ENCODE peak calls at places on chromosomes 11 and 22, in eight cellular contexts. G, V, E, M, O, W, F and D are unnamed samples.

GRCh38 chr22:31726692-31727091 is 23.2 kb downstream of the PRR14L start:
- DNase-seq in E (no peak), V (no peak), G (no peak), F (peak), M (no peak), O (no peak), W (no peak), D (no peak)

GRCh38 chr11:32396991-32397390 is 38.3 kb downstream of the WT1 start:
- DNase-seq in O (no peak), G (peak), E (no peak), F (no peak), M (no peak), V (no peak), W (no peak), D (no peak)

GRCh38 chr11:79902493-79902892 is 461.7 kb upstream of the TENM4 start:
- DNase-seq in W (peak), O (peak), F (no peak), M (no peak), G (peak), E (no peak), V (no peak), D (no peak)

GRCh38 chr22:30208631-30209603 is 37.6 kb downstream of the LIF start:
- DNase-seq in F (no peak), V (peak), M (peak), G (peak), W (no peak), E (peak), O (peak), D (no peak)

GRCh38 chr11:61855939-61856730 is 28.0 kb downstream of the FADS2 start:
- DNase-seq in O (peak), M (no peak), G (no peak), W (no peak), E (no peak), V (no peak), F (no peak), D (no peak)

GRCh38 chr11:61477126-61477525 is 31.4 kb upstream of the LRRC10B start:
- DNase-seq in W (no peak), V (no peak), M (no peak), G (no peak), F (no peak), O (no peak), E (peak), D (peak)

GRCh38 chr22:23394525-23395326 is 185.4 kb downstream of the IGLL1 start:
- DNase-seq in V (no peak), G (no peak), F (no peak), M (no peak), W (no peak), E (no peak), O (no peak), D (no peak)

GRCh38 chr11:77598195-77598594 is 8.4 kb downstream of the AQP11 start:
- DNase-seq in V (no peak), M (no peak), W (no peak), O (no peak), G (no peak), F (no peak), E (no peak), D (no peak)

GRCh38 chr11:14342906-14343305 is 16.1 kb downstream of the RRAS2 start:
- DNase-seq in G (peak), E (peak), M (no peak), F (no peak), O (peak), V (no peak), W (no peak), D (no peak)

GRCh38 chr11:35066783-35067476 is 72.0 kb upstream of the CD44 start:
- DNase-seq in O (no peak), W (no peak), V (no peak), E (no peak), G (no peak), F (no peak), M (no peak), D (no peak)

GRCh38 chr11:69447786-69448185 is 33.7 kb upstream of the LINC01488 start:
- DNase-seq in E (peak), M (peak), G (no peak), W (peak), V (no peak), F (no peak), O (no peak), D (no peak)

GRCh38 chr22:41197808-41198585 is 7.1 kb upstream of the L3MBTL2 start:
- DNase-seq in M (peak), O (no peak), G (peak), F (peak), V (peak), W (no peak), E (peak), D (peak)

GRCh38 chr11:74466916-74467885 is at the start of gene KCNE3:
- DNase-seq in F (no peak), M (peak), W (no peak), O (no peak), G (peak), V (peak), E (peak), D (peak)

GRCh38 chr11:65355013-65355775 is 643 bp downstream of the TIGD3 start:
- DNase-seq in O (no peak), G (no peak), M (no peak), V (peak), E (no peak), F (peak), W (no peak), D (peak)

GRCh38 chr11:43360361-43361032 is 1.8 kb downstream of the TTC17 start:
- DNase-seq in F (no peak), O (peak), G (no peak), W (no peak), M (no peak), E (peak), V (peak), D (no peak)

GRCh38 chr22:26188341-26188740 is 19.1 kb downstream of the SEZ6L start:
- DNase-seq in O (no peak), G (no peak), F (no peak), V (no peak), W (no peak), E (no peak), M (no peak), D (no peak)

GRCh38 chr11:7514099-7514725 is 413 bp downstream of the PPFIBP2 start:
- DNase-seq in F (peak), M (no peak), O (no peak), V (no peak), G (no peak), W (no peak), E (peak), D (peak)

GRCh38 chr11:24664399-24664798 is 167.5 kb downstream of the LUZP2 start:
- DNase-seq in O (no peak), V (no peak), M (no peak), W (no peak), F (no peak), E (no peak), G (no peak), D (no peak)

GRCh38 chr22:47616396-47617020 is 854.1 kb downstream of the TBC1D22A start:
- DNase-seq in G (no peak), W (no peak), F (no peak), E (no peak), V (no peak), M (no peak), O (no peak), D (no peak)

GRCh38 chr11:61811831-61812230 is 5.0 kb downstream of the FADS1 start:
- DNase-seq in F (no peak), E (no peak), V (no peak), O (no peak), M (no peak), W (no peak), G (no peak), D (no peak)

GRCh38 chr11:134752526-134752925 is 340.5 kb upstream of the B3GAT1 start:
- DNase-seq in O (no peak), M (no peak), W (no peak), F (no peak), E (no peak), V (no peak), G (no peak), D (no peak)

GRCh38 chr11:125154380-125155099 is 10.0 kb upstream of the PKNOX2 start:
- DNase-seq in E (no peak), V (no peak), W (no peak), G (no peak), M (no peak), F (no peak), O (no peak), D (no peak)

GRCh38 chr22:43320943-43321900 is 21.9 kb downstream of the SCUBE1 start:
- DNase-seq in F (peak), G (no peak), W (no peak), O (no peak), V (peak), E (no peak), M (no peak), D (no peak)

GRCh38 chr11:1488575-1489180 is 2.1 kb upstream of the MOB2 start:
- DNase-seq in W (no peak), M (no peak), O (no peak), E (no peak), G (no peak), F (no peak), V (no peak), D (no peak)

GRCh38 chr22:39264344-39265116 is 19.7 kb upstream of the PDGFB start:
- DNase-seq in W (no peak), E (no peak), F (no peak), V (no peak), G (no peak), O (no peak), M (no peak), D (no peak)

GRCh38 chr11:86608251-86608799 is 64.1 kb downstream of the ME3 start:
- DNase-seq in O (peak), W (peak), E (peak), F (peak), V (peak), M (peak), G (peak), D (peak)
- H2AFZ ChIP-seq in O (no peak), W (peak), E (peak), F (no peak), V (peak), M (peak), G (no peak), D (no peak)

DNA sequence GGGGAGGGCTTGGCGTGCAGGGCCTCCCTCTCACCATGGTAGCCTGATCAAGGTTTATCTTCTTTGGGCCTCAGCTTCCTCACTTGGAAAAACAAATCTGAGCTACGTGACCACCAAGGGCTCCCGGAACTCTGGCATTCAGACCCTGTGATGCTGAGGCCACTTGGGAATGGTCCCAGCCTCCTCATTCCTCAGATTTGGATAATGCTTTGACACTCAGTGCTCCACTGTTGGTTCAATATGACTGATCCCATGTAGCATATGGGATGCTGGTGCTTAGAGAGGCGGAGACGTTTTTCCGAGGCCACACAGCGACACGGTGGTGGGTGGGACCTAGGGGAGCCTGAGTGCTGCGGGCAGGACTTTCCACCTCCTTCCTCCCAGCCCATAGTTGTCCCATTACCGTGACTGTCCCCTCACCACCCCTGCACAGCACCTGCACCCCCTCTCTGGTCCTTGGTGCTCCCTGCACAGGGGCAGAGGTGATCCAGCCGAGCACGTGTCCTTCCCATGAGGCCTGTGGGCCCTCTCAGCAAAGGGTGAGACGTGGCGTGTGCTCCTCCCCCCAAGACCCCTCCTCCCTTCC is 23.2 kb downstream of the MB start:
- DNase-seq in W (no peak), E (no peak), V (no peak), G (no peak), F (no peak), M (no peak), O (no peak), D (no peak)
- H2AFZ ChIP-seq in W (no peak), E (no peak), V (no peak), G (no peak), F (no peak), M (no peak), O (peak), D (peak)

GRCh38 chr11:105111145-105111944 is 28.2 kb downstream of the CARD18 start:
- DNase-seq in F (no peak), G (no peak), E (no peak), O (no peak), W (no peak), V (no peak), M (no peak), D (no peak)
- H2AFZ ChIP-seq in F (no peak), G (no peak), E (peak), O (peak), W (no peak), V (no peak), M (peak), D (peak)

GRCh38 chr11:33655842-33656600 is 44.6 kb downstream of the C11orf91 start:
- DNase-seq in F (peak), V (no peak), O (no peak), G (no peak), M (no peak), E (no peak), W (peak), D (no peak)
- H2AFZ ChIP-seq in F (no peak), V (no peak), O (no peak), G (no peak), M (no peak), E (no peak), W (peak), D (no peak)

GRCh38 chr22:36435516-36436415 is 45.7 kb downstream of the TXN2 start:
- DNase-seq in F (no peak), M (no peak), G (no peak), W (peak), O (no peak), E (no peak), V (no peak), D (peak)
- H2AFZ ChIP-seq in F (no peak), M (no peak), G (no peak), W (peak), O (peak), E (no peak), V (no peak), D (peak)

DNA sequence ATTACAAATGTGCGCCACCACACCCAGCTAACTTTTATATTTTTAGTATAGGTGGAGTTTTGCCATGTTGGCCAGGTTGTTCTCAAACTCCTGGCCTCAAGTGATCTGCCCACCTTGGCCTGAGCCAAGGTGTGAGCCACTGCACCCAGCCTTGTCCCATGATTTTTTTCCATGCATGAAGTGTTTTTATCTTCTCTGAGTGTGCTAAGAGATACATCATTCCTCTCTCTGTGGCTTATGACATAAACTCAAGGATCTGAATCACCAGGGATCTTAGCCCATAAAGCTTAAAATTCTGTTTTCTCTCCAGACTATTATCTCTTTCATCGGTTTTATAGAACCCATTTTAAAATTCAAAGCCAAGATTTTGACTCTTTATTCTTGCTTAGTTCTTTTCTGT is 48.4 kb upstream of the C11orf58 start:
- DNase-seq in E (no peak), M (no peak), O (no peak), G (no peak), V (no peak), F (no peak), W (no peak), D (no peak)
- H2AFZ ChIP-seq in E (no peak), M (no peak), O (no peak), G (no peak), V (no peak), F (no peak), W (no peak), D (peak)

GRCh38 chr11:15584158-15584557 is 469.4 kb downstream of the INSC start:
- DNase-seq in E (no peak), G (no peak), F (no peak), W (no peak), O (no peak), M (no peak), V (no peak), D (no peak)
- H2AFZ ChIP-seq in E (no peak), G (no peak), F (no peak), W (no peak), O (no peak), M (no peak), V (no peak), D (no peak)